ENCODE peak calls at places on chromosomes 4 and X, in ten cellular contexts. Q is K562, L is Panc1, R is suprapubic skin, A is spleen, X is HCT116, G is breast epithelium, H is stomach, N is transverse colon, K is sigmoid colon. D is an unnamed sample. For H3K4me1, the result is how much of the 10 kb centered on the place peaks cover.

GRCh38 chr4:152304220-152304619 is 231.7 kb downstream of the FBXW7 start:
- DNase-seq in Q (no peak), L (no peak), R (no peak), A (no peak), X (no peak), G (no peak), H (no peak), N (no peak), K (no peak), D (no peak)

GRCh38 chrX:31546130-31546529 is 474.3 kb upstream of the FTHL17 start:
- DNase-seq in Q (no peak), L (no peak), R (no peak), A (no peak), X (no peak), G (no peak), H (no peak), N (no peak), K (no peak), D (no peak)

GRCh38 chr4:114005569-114006442 is 26.4 kb upstream of the ARSJ start:
- DNase-seq in Q (no peak), L (no peak), R (no peak), A (no peak), X (no peak), G (no peak), H (no peak), N (no peak), K (no peak), D (peak)

GRCh38 chr4:95050980-95051688 is 293.4 kb downstream of the BMPR1B start:
- DNase-seq in Q (no peak), L (no peak), R (no peak), A (no peak), X (no peak), G (no peak), H (no peak), N (no peak), K (no peak), D (peak)

GRCh38 chr4:15729910-15730533 is 27.2 kb downstream of the BST1 start:
- DNase-seq in Q (peak), L (peak), R (no peak), A (no peak), X (peak), G (no peak), H (no peak), N (no peak), K (no peak), D (peak)

GRCh38 chr4:8908206-8908893 is 36.7 kb upstream of the HMX1 start:
- DNase-seq in Q (no peak), L (no peak), R (peak), A (peak), X (no peak), G (peak), H (peak), N (peak), K (peak), D (no peak)

GRCh38 chr4:157616741-157617472 is 396.4 kb downstream of the GRIA2 start:
- DNase-seq in Q (no peak), L (no peak), R (no peak), A (no peak), X (no peak), G (no peak), H (no peak), N (no peak), K (no peak), D (no peak)

GRCh38 chr4:37682701-37683401 is 3.3 kb downstream of the RELL1 start:
- DNase-seq in Q (no peak), L (no peak), R (no peak), A (no peak), X (no peak), G (no peak), H (no peak), N (no peak), K (no peak), D (no peak)

GRCh38 chr4:184664445-184665210 is 15.1 kb downstream of the PRIMPOL start:
- DNase-seq in Q (peak), L (no peak), R (no peak), A (no peak), X (no peak), G (no peak), H (no peak), N (no peak), K (no peak), D (peak)

GRCh38 chr4:16897991-16898827 is at the start of gene LDB2:
- DNase-seq in Q (no peak), L (no peak), R (peak), A (no peak), X (no peak), G (no peak), H (peak), N (peak), K (peak), D (peak)

GRCh38 chrX:68697036-68697435 is 49.6 kb downstream of the STARD8 start:
- DNase-seq in Q (no peak), L (no peak), R (no peak), A (no peak), X (no peak), G (no peak), H (no peak), N (no peak), K (no peak), D (no peak)

GRCh38 chrX:68696267-68696666 is 48.8 kb downstream of the STARD8 start:
- DNase-seq in Q (no peak), L (no peak), R (no peak), A (peak), X (no peak), G (no peak), H (no peak), N (no peak), K (no peak), D (no peak)

GRCh38 chrX:68699960-68700746 is 52.7 kb downstream of the STARD8 start:
- DNase-seq in Q (no peak), L (no peak), R (no peak), A (no peak), X (no peak), G (no peak), H (no peak), N (no peak), K (no peak), D (no peak)

GRCh38 chrX:68697465-68698125 is 50.1 kb downstream of the STARD8 start:
- DNase-seq in Q (peak), L (no peak), R (no peak), A (peak), X (no peak), G (no peak), H (no peak), N (no peak), K (no peak), D (no peak)

GRCh38 chrX:68698955-68699354 is 51.5 kb downstream of the STARD8 start:
- DNase-seq in Q (no peak), L (no peak), R (no peak), A (peak), X (no peak), G (no peak), H (peak), N (no peak), K (no peak), D (no peak)
- H3K4me1 ChIP-seq in Q (under half), L (under half), R (under half), A (under half), X (under half), G (under half), H (under half), N (under half), K (under half), D (under half)

GRCh38 chr4:100945789-100946188 is 401.5 kb downstream of the PPP3CA start:
- DNase-seq in Q (no peak), L (no peak), R (no peak), A (no peak), X (no peak), G (no peak), H (no peak), N (no peak), K (no peak), D (no peak)

GRCh38 chr4:100952590-100952989 is 394.7 kb downstream of the PPP3CA start:
- DNase-seq in Q (no peak), L (no peak), R (no peak), A (no peak), X (no peak), G (no peak), H (no peak), N (no peak), K (no peak), D (no peak)

GRCh38 chr4:100954048-100954447 is 393.3 kb downstream of the PPP3CA start:
- DNase-seq in Q (no peak), L (no peak), R (no peak), A (no peak), X (no peak), G (no peak), H (no peak), N (no peak), K (no peak), D (no peak)

GRCh38 chr4:100948911-100949310 is 398.4 kb downstream of the PPP3CA start:
- DNase-seq in Q (no peak), L (no peak), R (no peak), A (no peak), X (no peak), G (no peak), H (no peak), N (no peak), K (no peak), D (no peak)

GRCh38 chr4:100949350-100949935 is 397.9 kb downstream of the PPP3CA start:
- DNase-seq in Q (no peak), L (no peak), R (no peak), A (no peak), X (no peak), G (no peak), H (no peak), N (no peak), K (no peak), D (no peak)
- TF ChIP-seq POLR2AphosphoS5 in Q (no peak), L (no peak), R (no peak), A (no peak), X (no peak), G (no peak), H (no peak), N (no peak), K (no peak), D (no peak)

DNA sequence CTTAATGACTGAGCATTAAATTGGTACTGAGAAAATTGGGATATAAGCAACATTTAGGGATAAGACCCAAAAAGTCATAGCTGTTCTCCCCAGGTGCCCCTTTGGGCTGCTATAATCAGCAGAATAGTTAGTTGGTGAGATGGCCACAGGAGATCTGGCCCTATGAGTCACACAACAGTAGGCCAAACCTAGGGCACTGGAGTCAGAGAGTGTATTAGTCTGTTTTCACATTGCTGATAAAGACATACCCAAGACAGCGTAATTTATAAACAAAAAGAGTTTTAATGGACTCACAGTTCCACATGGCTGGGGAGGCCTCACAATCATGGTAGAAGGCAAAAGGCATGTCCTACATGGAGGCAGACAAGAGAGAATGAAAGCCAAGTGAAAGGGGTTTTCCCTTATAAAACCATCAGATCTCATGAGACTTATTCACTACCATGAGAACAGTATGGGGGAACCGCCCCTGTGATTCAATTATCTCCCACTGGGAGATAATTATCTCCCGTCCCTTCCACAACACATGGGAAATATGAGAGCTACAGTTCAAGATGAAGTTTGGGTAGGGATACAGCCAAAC is 338.3 kb upstream of the NR3C2 start:
- DNase-seq in Q (no peak), L (no peak), R (no peak), A (no peak), X (no peak), G (no peak), H (no peak), N (no peak), K (no peak), D (no peak)
- H3K4me1 ChIP-seq in Q (under half), L (under half), R (under half), A (under half), X (under half), G (under half), H (under half), N (under half), K (under half), D (under half)

GRCh38 chr4:78561677-78562076 is 10.1 kb downstream of the ANXA3 start:
- DNase-seq in Q (no peak), L (no peak), R (no peak), A (no peak), X (no peak), G (no peak), H (no peak), N (no peak), K (no peak), D (no peak)
- TF ChIP-seq POLR2AphosphoS5 in Q (no peak), L (no peak), R (no peak), A (no peak), X (no peak), G (no peak), H (peak), N (no peak), K (no peak), D (no peak)

GRCh38 chr4:11768251-11768972 is 339.7 kb upstream of the HS3ST1 start:
- DNase-seq in Q (no peak), L (no peak), R (no peak), A (no peak), X (no peak), G (no peak), H (no peak), N (no peak), K (no peak), D (no peak)
- H3K4me1 ChIP-seq in Q (under half), L (under half), R (under half), A (under half), X (under half), G (under half), H (under half), N (under half), K (under half), D (under half)

GRCh38 chr4:69099910-69100309 is 3.6 kb downstream of the UGT2B7 start:
- DNase-seq in Q (no peak), L (no peak), R (no peak), A (no peak), X (no peak), G (no peak), H (no peak), N (no peak), K (no peak), D (no peak)
- TF ChIP-seq POLR2AphosphoS5 in Q (no peak), L (no peak), R (no peak), A (no peak), X (no peak), G (no peak), H (no peak), N (no peak), K (no peak), D (no peak)

GRCh38 chr4:54063224-54063623 is 1.2 kb downstream of the CHIC2 start:
- DNase-seq in Q (no peak), L (no peak), R (no peak), A (no peak), X (no peak), G (no peak), H (no peak), N (no peak), K (no peak), D (no peak)
- H3K4me1 ChIP-seq in Q (under half), L (under half), R (half or more), A (half or more), X (under half), G (under half), H (under half), N (half or more), K (under half), D (under half)

GRCh38 chr4:55398461-55398860 is 2.7 kb downstream of the TMEM165 start:
- DNase-seq in Q (no peak), L (no peak), R (no peak), A (no peak), X (no peak), G (no peak), H (no peak), N (no peak), K (no peak), D (no peak)
- TF ChIP-seq POLR2AphosphoS5 in Q (no peak), L (no peak), R (no peak), A (no peak), X (no peak), G (no peak), H (no peak), N (no peak), K (no peak), D (no peak)

GRCh38 chr4:128601992-128602695 is 207.4 kb upstream of the JADE1 start:
- DNase-seq in Q (peak), L (no peak), R (no peak), A (no peak), X (no peak), G (no peak), H (no peak), N (no peak), K (no peak), D (no peak)

GRCh38 chr4:128604840-128605239 is 204.7 kb upstream of the JADE1 start:
- DNase-seq in Q (no peak), L (no peak), R (no peak), A (no peak), X (no peak), G (no peak), H (no peak), N (no peak), K (no peak), D (no peak)

GRCh38 chr4:128604204-128604603 is 205.3 kb upstream of the JADE1 start:
- DNase-seq in Q (no peak), L (no peak), R (no peak), A (no peak), X (no peak), G (no peak), H (no peak), N (no peak), K (no peak), D (no peak)

GRCh38 chr4:128600410-128600809 is 209.1 kb upstream of the JADE1 start:
- DNase-seq in Q (no peak), L (no peak), R (no peak), A (no peak), X (no peak), G (no peak), H (peak), N (no peak), K (no peak), D (no peak)

DNA sequence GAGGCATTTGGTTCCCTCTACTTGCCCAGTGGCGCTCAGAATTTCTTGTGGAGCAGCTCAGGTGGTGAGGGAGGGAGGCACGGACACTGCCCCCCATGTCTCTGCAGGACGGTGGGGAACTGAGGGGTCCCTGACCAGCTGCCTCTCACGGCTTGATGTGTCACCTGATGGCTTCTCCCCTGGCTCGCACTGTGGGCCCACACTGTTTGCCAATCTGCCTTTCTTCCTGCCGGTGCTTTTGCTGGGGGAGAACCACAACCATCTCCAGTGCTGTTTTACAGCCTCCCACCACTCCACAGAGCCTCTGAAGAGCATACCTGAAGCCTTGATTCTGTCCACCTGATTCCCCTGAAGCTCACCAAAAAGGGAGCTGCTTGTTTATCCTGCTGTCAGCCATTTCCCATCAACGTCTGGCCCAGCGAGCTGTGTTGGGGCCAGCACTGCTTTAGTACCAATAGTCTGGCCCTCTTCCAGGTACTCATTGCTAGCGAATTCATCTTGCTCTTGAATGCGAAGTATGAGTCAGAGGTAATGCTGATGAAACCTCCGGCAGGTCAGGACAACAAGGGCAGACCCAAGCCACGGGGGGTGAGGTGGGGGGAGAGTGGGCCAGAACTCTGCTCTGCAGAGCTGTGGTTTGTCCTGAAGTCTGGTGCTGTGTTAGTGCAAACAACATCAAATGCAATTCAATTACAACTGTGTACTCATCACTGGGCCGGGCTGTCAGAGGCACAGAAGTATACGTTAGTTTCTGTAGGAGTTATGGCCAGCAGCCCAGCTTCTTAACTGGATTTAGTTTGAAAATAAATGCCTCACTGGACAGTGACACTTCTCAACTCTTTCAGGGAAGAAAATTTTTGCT is 208.3 kb upstream of the JADE1 start:
- DNase-seq in Q (peak), L (peak), R (no peak), A (no peak), X (peak), G (peak), H (peak), N (peak), K (peak), D (no peak)
- H3K4me1 ChIP-seq in Q (under half), L (under half), R (under half), A (under half), X (under half), G (under half), H (under half), N (under half), K (under half), D (under half)

D was measured in GM23338.